ENCODE peak calls at places on chromosomes 4 and X, in eight cellular contexts. One of them, this sample, is unnamed.

GRCh38 chr4:6785572-6785925 is 3.0 kb downstream of the KIAA0232 start:
- DNase-seq in RWPE1: no peak
- DNase-seq in psoas muscle: no peak
- DNase-seq in HCT116: no peak
- DNase-seq in fibroblast of mammary gland: no peak
- DNase-seq in AG09319: no peak
- DNase-seq in kidney: no peak
- DNase-seq in AG10803: no peak
- DNase-seq in this sample: no peak

GRCh38 chr4:4289930-4290850 is at the start of the genes LYAR and ZBTB49:
- DNase-seq in RWPE1: peak; percentile 89
- DNase-seq in AG10803: peak; percentile 82
- DNase-seq in AG09319: peak; percentile 64
- DNase-seq in HCT116: peak; percentile 76
- DNase-seq in fibroblast of mammary gland: peak; percentile 82
- DNase-seq in psoas muscle: peak; percentile 93
- DNase-seq in kidney: peak; percentile 97
- DNase-seq in this sample: peak; percentile 96

GRCh38 chr4:131644619-131645018 is 1504.5 kb upstream of the PCDH10 start:
- DNase-seq in kidney: no peak
- DNase-seq in AG10803: no peak
- DNase-seq in HCT116: peak; percentile 35
- DNase-seq in RWPE1: peak; percentile 25
- DNase-seq in psoas muscle: no peak
- DNase-seq in AG09319: no peak
- DNase-seq in fibroblast of mammary gland: peak; percentile 51
- DNase-seq in this sample: no peak

GRCh38 chrX:38099688-38100087 is 93.3 kb downstream of the SYTL5 start:
- DNase-seq in AG10803: no peak
- DNase-seq in RWPE1: no peak
- DNase-seq in HCT116: no peak
- DNase-seq in kidney: no peak
- DNase-seq in psoas muscle: no peak
- DNase-seq in AG09319: no peak
- DNase-seq in fibroblast of mammary gland: no peak
- DNase-seq in this sample: no peak

GRCh38 chr4:23333556-23333945 is 556.3 kb downstream of the PPARGC1A start:
- DNase-seq in fibroblast of mammary gland: peak; percentile 54
- DNase-seq in AG10803: no peak
- DNase-seq in HCT116: no peak
- DNase-seq in psoas muscle: no peak
- DNase-seq in AG09319: no peak
- DNase-seq in RWPE1: no peak
- DNase-seq in kidney: no peak
- DNase-seq in this sample: no peak

GRCh38 chr4:133581971-133582619 is 433.0 kb downstream of the PCDH10 start:
- DNase-seq in HCT116: no peak
- DNase-seq in kidney: no peak
- DNase-seq in psoas muscle: no peak
- DNase-seq in fibroblast of mammary gland: no peak
- DNase-seq in RWPE1: no peak
- DNase-seq in AG09319: no peak
- DNase-seq in AG10803: no peak
- DNase-seq in this sample: no peak

GRCh38 chrX:68731254-68731653 is 83.8 kb downstream of the STARD8 start:
- DNase-seq in fibroblast of mammary gland: no peak
- DNase-seq in RWPE1: no peak
- DNase-seq in AG10803: no peak
- DNase-seq in HCT116: no peak
- DNase-seq in kidney: peak; percentile 2
- DNase-seq in AG09319: no peak
- DNase-seq in psoas muscle: no peak
- DNase-seq in this sample: no peak

GRCh38 chr4:165556383-165556782 is 177.6 kb downstream of the CPE start:
- DNase-seq in psoas muscle: no peak
- DNase-seq in kidney: no peak
- DNase-seq in RWPE1: no peak
- DNase-seq in AG09319: no peak
- DNase-seq in HCT116: no peak
- DNase-seq in AG10803: no peak
- DNase-seq in fibroblast of mammary gland: peak; percentile 6
- DNase-seq in this sample: no peak

GRCh38 chrX:46263494-46263893 is 281.7 kb downstream of the ZNF674 start:
- DNase-seq in RWPE1: no peak
- DNase-seq in kidney: no peak
- DNase-seq in AG10803: no peak
- DNase-seq in HCT116: peak; percentile 40
- DNase-seq in AG09319: no peak
- DNase-seq in fibroblast of mammary gland: no peak
- DNase-seq in psoas muscle: no peak
- DNase-seq in this sample: no peak

GRCh38 chrX:9164086-9164485 is 130.2 kb upstream of the FAM9B start:
- DNase-seq in psoas muscle: no peak
- DNase-seq in AG10803: peak; percentile 20
- DNase-seq in kidney: no peak
- DNase-seq in HCT116: no peak
- DNase-seq in fibroblast of mammary gland: peak; percentile 49
- DNase-seq in AG09319: no peak
- DNase-seq in RWPE1: no peak
- DNase-seq in this sample: no peak

GRCh38 chrX:153317306-153317705 is 4.3 kb downstream of the PNMA6F start:
- DNase-seq in RWPE1: no peak
- DNase-seq in AG09319: no peak
- DNase-seq in kidney: no peak
- DNase-seq in psoas muscle: no peak
- DNase-seq in fibroblast of mammary gland: no peak
- DNase-seq in AG10803: no peak
- DNase-seq in HCT116: no peak
- DNase-seq in this sample: no peak

GRCh38 chr4:150280081-150280950 is 202.1 kb downstream of the DCLK2 start:
- DNase-seq in HCT116: no peak
- DNase-seq in AG09319: peak; percentile 52
- DNase-seq in RWPE1: peak; percentile 45
- DNase-seq in AG10803: peak; percentile 88
- DNase-seq in kidney: no peak
- DNase-seq in psoas muscle: no peak
- DNase-seq in fibroblast of mammary gland: peak; percentile 83
- DNase-seq in this sample: no peak

GRCh38 chr4:5638316-5638715 is 70.0 kb downstream of the EVC2 start:
- DNase-seq in AG10803: peak; percentile 89
- DNase-seq in fibroblast of mammary gland: peak; percentile 55
- DNase-seq in psoas muscle: no peak
- DNase-seq in AG09319: no peak
- DNase-seq in RWPE1: peak; percentile 62
- DNase-seq in HCT116: no peak
- DNase-seq in kidney: no peak
- DNase-seq in this sample: no peak

GRCh38 chr4:111400736-111401135 is 744.5 kb upstream of the FAM241A start:
- DNase-seq in RWPE1: no peak
- DNase-seq in psoas muscle: no peak
- DNase-seq in AG10803: peak; percentile 75
- DNase-seq in kidney: no peak
- DNase-seq in fibroblast of mammary gland: peak; percentile 78
- DNase-seq in HCT116: no peak
- DNase-seq in AG09319: peak; percentile 44
- DNase-seq in this sample: no peak

GRCh38 chr4:2494992-2495391 is 26.1 kb downstream of the RNF4 start:
- DNase-seq in RWPE1: no peak
- DNase-seq in kidney: peak; percentile 20
- DNase-seq in AG09319: no peak
- DNase-seq in fibroblast of mammary gland: no peak
- DNase-seq in AG10803: no peak
- DNase-seq in HCT116: no peak
- DNase-seq in psoas muscle: no peak
- DNase-seq in this sample: no peak

DNA sequence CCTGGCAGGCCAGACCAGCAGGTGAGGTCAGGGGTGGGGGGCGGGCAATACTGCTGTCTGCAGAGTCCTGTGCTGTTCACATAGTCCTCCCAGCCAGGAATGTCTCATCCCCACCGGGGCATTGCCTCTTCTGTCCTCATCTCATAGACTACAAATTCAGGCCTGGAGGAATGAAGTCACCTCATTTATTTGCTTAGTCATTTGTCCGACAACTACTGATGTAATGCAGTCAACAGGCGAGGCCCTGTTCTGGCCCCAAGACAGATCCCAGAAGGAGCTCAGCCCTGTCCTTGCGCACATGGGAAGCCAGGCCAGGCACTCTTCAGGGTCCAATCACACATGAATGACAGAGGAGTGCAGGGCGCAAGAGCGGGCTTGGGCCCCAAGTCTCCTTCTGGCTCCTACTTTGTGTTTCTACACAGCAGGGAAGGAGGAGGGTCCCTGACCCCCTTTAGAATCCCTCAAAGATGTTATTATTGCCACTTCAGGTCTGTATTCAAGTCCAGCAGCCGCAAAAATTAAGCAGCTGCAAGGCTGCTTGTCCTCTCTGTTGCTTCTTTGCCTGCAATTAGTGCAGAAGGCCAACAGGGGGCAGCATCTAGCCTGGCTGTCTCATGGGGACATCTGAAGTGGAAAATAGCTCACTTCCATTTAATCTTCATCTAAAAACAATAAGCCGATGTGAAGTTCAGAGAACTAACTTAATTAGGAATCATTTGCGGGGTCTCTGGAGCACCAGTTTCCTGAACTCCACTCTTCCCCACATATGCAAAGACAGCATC is 15.2 kb upstream of the HMX1 start:
- DNase-seq in kidney: no peak
- DNase-seq in RWPE1: no peak
- DNase-seq in AG09319: no peak
- DNase-seq in HCT116: no peak
- DNase-seq in fibroblast of mammary gland: peak; percentile 5
- DNase-seq in psoas muscle: no peak
- DNase-seq in AG10803: no peak
- DNase-seq in this sample: no peak
- TF ChIP-seq CTCF in kidney: no peak
- TF ChIP-seq CTCF in RWPE1: no peak
- TF ChIP-seq CTCF in AG09319: peak; percentile 12
- TF ChIP-seq CTCF in HCT116: peak; percentile 10
- TF ChIP-seq CTCF in fibroblast of mammary gland: peak; percentile 32
- TF ChIP-seq CTCF in psoas muscle: no peak
- TF ChIP-seq CTCF in AG10803: peak; percentile 31
- TF ChIP-seq CTCF in this sample: peak; percentile 53

GRCh38 chrX:5117816-5118215 is 1110.9 kb downstream of the NLGN4X start:
- DNase-seq in psoas muscle: no peak
- DNase-seq in AG10803: no peak
- DNase-seq in HCT116: no peak
- DNase-seq in AG09319: no peak
- DNase-seq in RWPE1: no peak
- DNase-seq in kidney: no peak
- DNase-seq in fibroblast of mammary gland: no peak
- DNase-seq in this sample: no peak

GRCh38 chrX:5122181-5122678 is 1106.4 kb downstream of the NLGN4X start:
- DNase-seq in AG10803: no peak
- DNase-seq in AG09319: no peak
- DNase-seq in psoas muscle: no peak
- DNase-seq in kidney: no peak
- DNase-seq in RWPE1: no peak
- DNase-seq in HCT116: no peak
- DNase-seq in fibroblast of mammary gland: no peak
- DNase-seq in this sample: no peak
- TF ChIP-seq CTCF in AG10803: no peak
- TF ChIP-seq CTCF in AG09319: no peak
- TF ChIP-seq CTCF in psoas muscle: no peak
- TF ChIP-seq CTCF in kidney: no peak
- TF ChIP-seq CTCF in RWPE1: no peak
- TF ChIP-seq CTCF in HCT116: no peak
- TF ChIP-seq CTCF in fibroblast of mammary gland: no peak
- TF ChIP-seq CTCF in this sample: no peak

GRCh38 chr4:105455998-105456397 is 17.9 kb downstream of the PPA2 start:
- DNase-seq in fibroblast of mammary gland: no peak
- DNase-seq in AG09319: no peak
- DNase-seq in RWPE1: no peak
- DNase-seq in kidney: no peak
- DNase-seq in AG10803: no peak
- DNase-seq in HCT116: no peak
- DNase-seq in psoas muscle: no peak
- DNase-seq in this sample: no peak

GRCh38 chr4:105457997-105458396 is 15.9 kb downstream of the PPA2 start:
- DNase-seq in psoas muscle: no peak
- DNase-seq in fibroblast of mammary gland: peak; percentile 17
- DNase-seq in RWPE1: no peak
- DNase-seq in kidney: no peak
- DNase-seq in HCT116: no peak
- DNase-seq in AG09319: no peak
- DNase-seq in AG10803: peak; percentile 28
- DNase-seq in this sample: no peak

GRCh38 chr4:105455182-105455581 is 18.7 kb downstream of the PPA2 start:
- DNase-seq in AG09319: no peak
- DNase-seq in HCT116: no peak
- DNase-seq in psoas muscle: no peak
- DNase-seq in fibroblast of mammary gland: no peak
- DNase-seq in kidney: no peak
- DNase-seq in RWPE1: no peak
- DNase-seq in AG10803: no peak
- DNase-seq in this sample: no peak

GRCh38 chr4:105451346-105451745 is 22.5 kb downstream of the PPA2 start:
- DNase-seq in fibroblast of mammary gland: no peak
- DNase-seq in RWPE1: no peak
- DNase-seq in kidney: no peak
- DNase-seq in AG09319: no peak
- DNase-seq in psoas muscle: no peak
- DNase-seq in HCT116: no peak
- DNase-seq in AG10803: no peak
- DNase-seq in this sample: no peak

DNA sequence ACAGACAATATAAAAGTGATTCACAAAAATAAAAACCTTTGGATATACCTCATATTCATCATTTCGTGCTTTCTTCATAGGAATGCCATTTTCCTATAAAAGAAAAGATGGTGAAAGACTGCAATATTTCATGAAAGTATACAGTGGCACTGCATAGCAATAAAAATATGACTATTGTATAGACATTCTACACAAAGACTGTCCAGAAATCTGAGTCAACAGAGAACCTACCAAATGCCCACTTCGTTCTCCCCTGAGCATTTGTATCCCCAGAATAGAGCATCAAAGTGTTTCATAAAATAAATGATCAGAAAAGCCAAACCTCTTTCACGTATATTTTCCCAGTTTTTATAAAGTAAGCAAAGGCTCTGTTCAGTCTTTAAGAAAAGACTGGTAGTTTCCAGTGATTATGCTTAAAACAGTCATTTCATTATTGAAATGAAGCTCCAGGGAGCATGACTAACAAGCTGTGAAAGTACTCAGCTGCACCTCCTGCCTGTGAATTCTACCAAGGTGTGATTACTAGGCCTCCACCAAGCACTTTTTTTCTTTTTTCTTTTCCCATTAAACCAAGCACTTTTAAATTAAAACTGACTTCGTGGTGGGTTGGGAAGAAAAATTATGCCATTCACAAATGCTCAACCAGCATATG is 20.2 kb downstream of the PPA2 start:
- DNase-seq in psoas muscle: no peak
- DNase-seq in RWPE1: no peak
- DNase-seq in kidney: no peak
- DNase-seq in AG10803: no peak
- DNase-seq in HCT116: no peak
- DNase-seq in AG09319: no peak
- DNase-seq in fibroblast of mammary gland: peak; percentile 11
- DNase-seq in this sample: no peak
- TF ChIP-seq CTCF in psoas muscle: no peak
- TF ChIP-seq CTCF in RWPE1: no peak
- TF ChIP-seq CTCF in kidney: no peak
- TF ChIP-seq CTCF in AG10803: no peak
- TF ChIP-seq CTCF in HCT116: no peak
- TF ChIP-seq CTCF in AG09319: no peak
- TF ChIP-seq CTCF in fibroblast of mammary gland: peak; percentile 6
- TF ChIP-seq CTCF in this sample: peak; percentile 32

GRCh38 chrX:31279359-31279758 is 207.5 kb upstream of the FTHL17 start:
- DNase-seq in psoas muscle: no peak
- DNase-seq in fibroblast of mammary gland: peak; percentile 42
- DNase-seq in kidney: no peak
- DNase-seq in AG09319: no peak
- DNase-seq in HCT116: no peak
- DNase-seq in RWPE1: peak; percentile 6
- DNase-seq in AG10803: no peak
- DNase-seq in this sample: no peak
- TF ChIP-seq CTCF in psoas muscle: peak; percentile 18
- TF ChIP-seq CTCF in fibroblast of mammary gland: peak; percentile 40
- TF ChIP-seq CTCF in kidney: no peak
- TF ChIP-seq CTCF in AG09319: peak; percentile 30
- TF ChIP-seq CTCF in HCT116: no peak
- TF ChIP-seq CTCF in RWPE1: no peak
- TF ChIP-seq CTCF in AG10803: peak; percentile 34
- TF ChIP-seq CTCF in this sample: peak; percentile 59

This sample was measured in chondrocyte.